ENCODE peak calls at places on chromosomes 16 and 17, in six cellular contexts. L is right atrium auricular region; B is neural progenitor cell; X is sigmoid colon; Q is CD8-positive, alpha-beta T cell; A is CD4-positive, alpha-beta memory T cell. C is an unnamed sample. For H3K27me3, the result is how much of the 10 kb centered on the place peaks cover.

GRCh38 chr17:27543464-27543856 is 87.2 kb downstream of the KSR1 start:
- DNase-seq in L (no peak), B (no peak), X (no peak), Q (no peak), A (no peak), C (no peak)

GRCh38 chr16:35187665-35188225 is 1728.3 kb downstream of the TP53TG3F start:
- DNase-seq in L (no peak), B (no peak), X (no peak), Q (no peak), A (no peak), C (no peak)

GRCh38 chr17:14630025-14630424 is 329.1 kb downstream of the HS3ST3B1 start:
- DNase-seq in L (no peak), B (no peak), X (no peak), Q (no peak), A (no peak), C (no peak)

GRCh38 chr17:63381101-63381729 is 64.9 kb downstream of the CYB561 start:
- DNase-seq in L (no peak), B (no peak), X (no peak), Q (no peak), A (no peak), C (no peak)

GRCh38 chr16:10088380-10088793 is 93.8 kb downstream of the GRIN2A start:
- DNase-seq in L (no peak), B (no peak), X (no peak), Q (no peak), A (no peak), C (no peak)

GRCh38 chr16:78768226-78768625 is 668.8 kb downstream of the WWOX start:
- DNase-seq in L (no peak), B (no peak), X (no peak), Q (no peak), A (no peak), C (no peak)

GRCh38 chr16:27920391-27920891 is 143.1 kb downstream of the GSG1L start:
- DNase-seq in L (no peak), B (peak), X (no peak), Q (no peak), A (no peak), C (no peak)

GRCh38 chr17:885971-886571 is 93.5 kb downstream of the NXN start:
- DNase-seq in L (peak), B (no peak), X (peak), Q (no peak), A (no peak), C (no peak)

GRCh38 chr16:68902376-68903345 is 59.3 kb downstream of the TANGO6 start:
- DNase-seq in L (no peak), B (peak), X (no peak), Q (no peak), A (no peak), C (no peak)

GRCh38 chr17:42023524-42024349 is 3.8 kb downstream of the NKIRAS2 start:
- DNase-seq in L (no peak), B (no peak), X (peak), Q (no peak), A (peak), C (no peak)

GRCh38 chr17:61149862-61150362 is 249.7 kb upstream of the TBX2 start:
- DNase-seq in L (no peak), B (no peak), X (no peak), Q (no peak), A (no peak), C (no peak)

GRCh38 chr17:73787036-73787720 is 142.9 kb upstream of the SDK2 start:
- DNase-seq in L (no peak), B (peak), X (no peak), Q (no peak), A (no peak), C (no peak)

DNA sequence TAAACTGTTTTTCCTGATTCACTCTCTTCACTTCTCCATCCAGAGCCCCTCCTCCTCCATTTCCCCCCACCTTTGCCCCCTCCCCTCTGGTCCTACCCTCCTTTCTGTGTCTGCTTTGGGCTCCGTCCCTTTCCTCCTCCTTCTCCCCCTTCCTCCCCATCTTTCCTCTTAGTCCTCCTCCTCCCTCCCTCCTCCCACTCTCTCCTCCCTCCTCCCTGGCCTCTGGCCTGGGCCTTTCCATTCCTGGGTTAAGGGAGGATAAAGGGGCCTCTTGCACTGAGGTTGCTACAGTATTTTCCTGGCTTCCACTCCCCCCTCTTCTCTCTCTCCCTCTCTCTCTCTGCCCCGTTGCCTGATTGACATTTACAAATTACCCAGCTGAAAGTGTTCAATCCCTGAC is 44.0 kb downstream of the MRM1 start:
- DNase-seq in L (no peak), B (no peak), X (no peak), Q (no peak), A (no peak), C (no peak)
- H3K27me3 ChIP-seq in L (under half), B (half or more), X (half or more), Q (under half), A (under half), C (under half)

DNA sequence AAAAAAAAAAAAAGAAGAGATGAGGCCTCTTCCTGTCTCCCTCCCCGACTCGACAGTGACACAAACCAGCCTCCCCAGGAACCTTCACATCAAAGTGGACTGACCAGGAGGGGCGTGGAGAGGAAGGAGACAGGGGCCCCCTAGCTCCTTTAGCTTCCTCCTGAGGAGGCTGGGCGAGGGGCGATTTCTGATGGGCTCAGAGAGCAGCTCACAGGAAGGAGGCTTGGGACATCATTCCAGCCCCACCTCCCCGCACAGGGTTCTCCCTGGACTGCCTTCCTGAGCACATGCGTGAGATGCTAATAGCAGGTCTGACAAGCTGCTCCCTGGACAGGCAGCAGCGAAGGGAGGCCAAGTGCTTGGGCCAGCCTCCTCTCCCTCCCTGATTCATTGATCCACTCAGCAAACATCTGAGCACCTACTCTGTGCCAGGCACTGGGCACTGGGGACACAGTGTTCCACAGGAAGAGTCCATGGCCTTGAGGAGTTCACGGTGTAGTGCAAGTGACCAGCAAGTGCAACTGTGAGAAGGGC is 14.4 kb upstream of the DOK4 start:
- DNase-seq in L (no peak), B (no peak), X (peak), Q (no peak), A (no peak), C (no peak)
- H3K27me3 ChIP-seq in L (under half), B (under half), X (under half), Q (under half), A (under half), C (under half)

GRCh38 chr17:48150107-48150463 is 42.5 kb downstream of the SNX11 start:
- DNase-seq in L (no peak), B (no peak), X (no peak), Q (no peak), A (no peak), C (no peak)
- H3K27me3 ChIP-seq in L (under half), B (half or more), X (under half), Q (under half), A (under half), C (under half)

GRCh38 chr17:48639136-48639535 is 13.0 kb upstream of the HOXB9 start:
- DNase-seq in L (no peak), B (no peak), X (peak), Q (no peak), A (no peak), C (no peak)
- H3K27me3 ChIP-seq in L (half or more), B (half or more), X (half or more), Q (half or more), A (half or more), C (half or more)

DNA sequence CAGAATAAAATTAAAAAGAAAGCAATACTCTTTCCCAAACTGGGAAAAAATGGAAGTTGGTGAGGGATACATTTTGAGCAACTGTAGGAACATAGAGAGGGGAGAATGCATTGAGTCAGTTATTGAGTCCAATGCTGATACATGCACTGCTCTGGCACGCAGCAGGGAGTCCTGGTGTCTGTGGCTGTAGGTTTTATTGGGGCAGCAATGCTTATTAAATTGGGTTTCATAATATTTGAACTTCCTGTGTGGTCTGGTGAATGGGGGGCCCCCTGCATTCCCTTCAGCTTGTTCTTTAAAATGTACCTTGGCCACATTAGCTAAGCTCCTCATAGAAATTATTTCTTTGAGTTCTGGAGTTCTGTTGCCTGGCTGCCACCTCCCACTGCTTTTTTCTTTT is 125.2 kb upstream of the ELAC2 start:
- DNase-seq in L (no peak), B (no peak), X (no peak), Q (no peak), A (no peak), C (no peak)
- H3K27me3 ChIP-seq in L (under half), B (under half), X (under half), Q (under half), A (under half), C (under half)